ENCODE peak calls at places on chromosomes 12 and 14, in seven cellular contexts. One of them, this sample, is unnamed.

GRCh38 chr14:21056520-21057163 is 980 bp upstream of the RNASE8 start:
- DNase-seq in stimulated activated CD4-positive, alpha-beta T cell treated with anti-CD3 and anti-CD28 coated beads, Interleukin-12 subunit alpha, Interleukin-12 subunit beta, amount 100 ng/mL, for 4 hours: no peak
- DNase-seq in neural crest cell: no peak
- DNase-seq in GM04504: peak; percentile 64
- DNase-seq in NCI-H774: no peak
- DNase-seq in stimulated activated naive CD4-positive, alpha-beta T cell: no peak
- DNase-seq in stimulated activated CD8-positive, alpha-beta memory T cell treated with anti-CD3 and anti-CD28 coated beads, Interleukin-7, amount 100 ng/mL, for 24 hours: no peak
- DNase-seq in this sample: no peak

GRCh38 chr14:93936245-93936644 is 9.1 kb downstream of the FAM181A start:
- DNase-seq in stimulated activated CD4-positive, alpha-beta T cell treated with anti-CD3 and anti-CD28 coated beads, Interleukin-12 subunit alpha, Interleukin-12 subunit beta, amount 100 ng/mL, for 4 hours: no peak
- DNase-seq in neural crest cell: peak; percentile 31
- DNase-seq in GM04504: no peak
- DNase-seq in NCI-H774: no peak
- DNase-seq in stimulated activated naive CD4-positive, alpha-beta T cell: peak; percentile 4
- DNase-seq in stimulated activated CD8-positive, alpha-beta memory T cell treated with anti-CD3 and anti-CD28 coated beads, Interleukin-7, amount 100 ng/mL, for 24 hours: no peak
- DNase-seq in this sample: no peak

GRCh38 chr12:63276537-63277365 is 125.8 kb upstream of the AVPR1A start:
- DNase-seq in stimulated activated CD4-positive, alpha-beta T cell treated with anti-CD3 and anti-CD28 coated beads, Interleukin-12 subunit alpha, Interleukin-12 subunit beta, amount 100 ng/mL, for 4 hours: no peak
- DNase-seq in neural crest cell: peak; percentile 39
- DNase-seq in GM04504: no peak
- DNase-seq in NCI-H774: peak; percentile 54
- DNase-seq in stimulated activated naive CD4-positive, alpha-beta T cell: no peak
- DNase-seq in stimulated activated CD8-positive, alpha-beta memory T cell treated with anti-CD3 and anti-CD28 coated beads, Interleukin-7, amount 100 ng/mL, for 24 hours: no peak
- DNase-seq in this sample: peak; percentile 42

GRCh38 chr12:104702565-104703139 is 245.9 kb downstream of the CHST11 start:
- DNase-seq in stimulated activated CD4-positive, alpha-beta T cell treated with anti-CD3 and anti-CD28 coated beads, Interleukin-12 subunit alpha, Interleukin-12 subunit beta, amount 100 ng/mL, for 4 hours: no peak
- DNase-seq in neural crest cell: no peak
- DNase-seq in GM04504: peak; percentile 80
- DNase-seq in NCI-H774: no peak
- DNase-seq in stimulated activated naive CD4-positive, alpha-beta T cell: no peak
- DNase-seq in stimulated activated CD8-positive, alpha-beta memory T cell treated with anti-CD3 and anti-CD28 coated beads, Interleukin-7, amount 100 ng/mL, for 24 hours: no peak
- DNase-seq in this sample: no peak

GRCh38 chr12:17206553-17206952 is 600.6 kb upstream of the LMO3 start:
- DNase-seq in stimulated activated CD4-positive, alpha-beta T cell treated with anti-CD3 and anti-CD28 coated beads, Interleukin-12 subunit alpha, Interleukin-12 subunit beta, amount 100 ng/mL, for 4 hours: no peak
- DNase-seq in neural crest cell: no peak
- DNase-seq in GM04504: no peak
- DNase-seq in NCI-H774: no peak
- DNase-seq in stimulated activated naive CD4-positive, alpha-beta T cell: no peak
- DNase-seq in stimulated activated CD8-positive, alpha-beta memory T cell treated with anti-CD3 and anti-CD28 coated beads, Interleukin-7, amount 100 ng/mL, for 24 hours: no peak
- DNase-seq in this sample: no peak

GRCh38 chr14:22319526-22320352 is 269.3 kb downstream of the DAD1 start:
- DNase-seq in stimulated activated CD4-positive, alpha-beta T cell treated with anti-CD3 and anti-CD28 coated beads, Interleukin-12 subunit alpha, Interleukin-12 subunit beta, amount 100 ng/mL, for 4 hours: no peak
- DNase-seq in neural crest cell: peak; percentile 39
- DNase-seq in GM04504: no peak
- DNase-seq in NCI-H774: peak; percentile 27
- DNase-seq in stimulated activated naive CD4-positive, alpha-beta T cell: no peak
- DNase-seq in stimulated activated CD8-positive, alpha-beta memory T cell treated with anti-CD3 and anti-CD28 coated beads, Interleukin-7, amount 100 ng/mL, for 24 hours: no peak
- DNase-seq in this sample: peak; percentile 18

GRCh38 chr12:67721216-67721615 is 72.7 kb downstream of the DYRK2 start:
- DNase-seq in stimulated activated CD4-positive, alpha-beta T cell treated with anti-CD3 and anti-CD28 coated beads, Interleukin-12 subunit alpha, Interleukin-12 subunit beta, amount 100 ng/mL, for 4 hours: no peak
- DNase-seq in neural crest cell: no peak
- DNase-seq in GM04504: no peak
- DNase-seq in NCI-H774: no peak
- DNase-seq in stimulated activated naive CD4-positive, alpha-beta T cell: no peak
- DNase-seq in stimulated activated CD8-positive, alpha-beta memory T cell treated with anti-CD3 and anti-CD28 coated beads, Interleukin-7, amount 100 ng/mL, for 24 hours: no peak
- DNase-seq in this sample: no peak

GRCh38 chr12:7645395-7646177 is 20.1 kb downstream of the APOBEC1 start:
- DNase-seq in stimulated activated CD4-positive, alpha-beta T cell treated with anti-CD3 and anti-CD28 coated beads, Interleukin-12 subunit alpha, Interleukin-12 subunit beta, amount 100 ng/mL, for 4 hours: no peak
- DNase-seq in neural crest cell: no peak
- DNase-seq in GM04504: peak; percentile 15
- DNase-seq in NCI-H774: no peak
- DNase-seq in stimulated activated naive CD4-positive, alpha-beta T cell: peak; percentile 30
- DNase-seq in stimulated activated CD8-positive, alpha-beta memory T cell treated with anti-CD3 and anti-CD28 coated beads, Interleukin-7, amount 100 ng/mL, for 24 hours: no peak
- DNase-seq in this sample: peak; percentile 57

GRCh38 chr14:104223101-104223809 is 84.9 kb downstream of the KIF26A start:
- DNase-seq in stimulated activated CD4-positive, alpha-beta T cell treated with anti-CD3 and anti-CD28 coated beads, Interleukin-12 subunit alpha, Interleukin-12 subunit beta, amount 100 ng/mL, for 4 hours: no peak
- DNase-seq in neural crest cell: no peak
- DNase-seq in GM04504: no peak
- DNase-seq in NCI-H774: peak; percentile 22
- DNase-seq in stimulated activated naive CD4-positive, alpha-beta T cell: no peak
- DNase-seq in stimulated activated CD8-positive, alpha-beta memory T cell treated with anti-CD3 and anti-CD28 coated beads, Interleukin-7, amount 100 ng/mL, for 24 hours: no peak
- DNase-seq in this sample: no peak

GRCh38 chr12:3161861-3162260 is 84.7 kb downstream of the TSPAN9 start:
- DNase-seq in stimulated activated CD4-positive, alpha-beta T cell treated with anti-CD3 and anti-CD28 coated beads, Interleukin-12 subunit alpha, Interleukin-12 subunit beta, amount 100 ng/mL, for 4 hours: no peak
- DNase-seq in neural crest cell: no peak
- DNase-seq in GM04504: no peak
- DNase-seq in NCI-H774: no peak
- DNase-seq in stimulated activated naive CD4-positive, alpha-beta T cell: no peak
- DNase-seq in stimulated activated CD8-positive, alpha-beta memory T cell treated with anti-CD3 and anti-CD28 coated beads, Interleukin-7, amount 100 ng/mL, for 24 hours: no peak
- DNase-seq in this sample: no peak

GRCh38 chr12:40646456-40646855 is 45.8 kb upstream of the CNTN1 start:
- DNase-seq in stimulated activated CD4-positive, alpha-beta T cell treated with anti-CD3 and anti-CD28 coated beads, Interleukin-12 subunit alpha, Interleukin-12 subunit beta, amount 100 ng/mL, for 4 hours: no peak
- DNase-seq in neural crest cell: no peak
- DNase-seq in GM04504: no peak
- DNase-seq in NCI-H774: no peak
- DNase-seq in stimulated activated naive CD4-positive, alpha-beta T cell: no peak
- DNase-seq in stimulated activated CD8-positive, alpha-beta memory T cell treated with anti-CD3 and anti-CD28 coated beads, Interleukin-7, amount 100 ng/mL, for 24 hours: no peak
- DNase-seq in this sample: no peak

GRCh38 chr12:124498870-124499753 is 68.3 kb downstream of the NCOR2 start:
- DNase-seq in stimulated activated CD4-positive, alpha-beta T cell treated with anti-CD3 and anti-CD28 coated beads, Interleukin-12 subunit alpha, Interleukin-12 subunit beta, amount 100 ng/mL, for 4 hours: no peak
- DNase-seq in neural crest cell: no peak
- DNase-seq in GM04504: no peak
- DNase-seq in NCI-H774: no peak
- DNase-seq in stimulated activated naive CD4-positive, alpha-beta T cell: no peak
- DNase-seq in stimulated activated CD8-positive, alpha-beta memory T cell treated with anti-CD3 and anti-CD28 coated beads, Interleukin-7, amount 100 ng/mL, for 24 hours: no peak
- DNase-seq in this sample: no peak

GRCh38 chr12:2691340-2692111 is 103.2 kb upstream of the FKBP4 start:
- DNase-seq in stimulated activated CD4-positive, alpha-beta T cell treated with anti-CD3 and anti-CD28 coated beads, Interleukin-12 subunit alpha, Interleukin-12 subunit beta, amount 100 ng/mL, for 4 hours: peak; percentile 44
- DNase-seq in neural crest cell: peak; percentile 33
- DNase-seq in GM04504: no peak
- DNase-seq in NCI-H774: no peak
- DNase-seq in stimulated activated naive CD4-positive, alpha-beta T cell: peak; percentile 64
- DNase-seq in stimulated activated CD8-positive, alpha-beta memory T cell treated with anti-CD3 and anti-CD28 coated beads, Interleukin-7, amount 100 ng/mL, for 24 hours: no peak
- DNase-seq in this sample: no peak

GRCh38 chr14:72692678-72693077 is 201.2 kb downstream of the DPF3 start:
- DNase-seq in stimulated activated CD4-positive, alpha-beta T cell treated with anti-CD3 and anti-CD28 coated beads, Interleukin-12 subunit alpha, Interleukin-12 subunit beta, amount 100 ng/mL, for 4 hours: no peak
- DNase-seq in neural crest cell: no peak
- DNase-seq in GM04504: no peak
- DNase-seq in NCI-H774: no peak
- DNase-seq in stimulated activated naive CD4-positive, alpha-beta T cell: no peak
- DNase-seq in stimulated activated CD8-positive, alpha-beta memory T cell treated with anti-CD3 and anti-CD28 coated beads, Interleukin-7, amount 100 ng/mL, for 24 hours: no peak
- DNase-seq in this sample: no peak

GRCh38 chr14:28773917-28774691 is 7.5 kb downstream of the FOXG1 start:
- DNase-seq in stimulated activated CD4-positive, alpha-beta T cell treated with anti-CD3 and anti-CD28 coated beads, Interleukin-12 subunit alpha, Interleukin-12 subunit beta, amount 100 ng/mL, for 4 hours: no peak
- DNase-seq in neural crest cell: no peak
- DNase-seq in GM04504: peak; percentile 17
- DNase-seq in NCI-H774: no peak
- DNase-seq in stimulated activated naive CD4-positive, alpha-beta T cell: no peak
- DNase-seq in stimulated activated CD8-positive, alpha-beta memory T cell treated with anti-CD3 and anti-CD28 coated beads, Interleukin-7, amount 100 ng/mL, for 24 hours: no peak
- DNase-seq in this sample: no peak

GRCh38 chr14:94867931-94868597 is 98.2 kb upstream of the GSC start:
- DNase-seq in stimulated activated CD4-positive, alpha-beta T cell treated with anti-CD3 and anti-CD28 coated beads, Interleukin-12 subunit alpha, Interleukin-12 subunit beta, amount 100 ng/mL, for 4 hours: no peak
- DNase-seq in neural crest cell: peak; percentile 35
- DNase-seq in GM04504: no peak
- DNase-seq in NCI-H774: no peak
- DNase-seq in stimulated activated naive CD4-positive, alpha-beta T cell: no peak
- DNase-seq in stimulated activated CD8-positive, alpha-beta memory T cell treated with anti-CD3 and anti-CD28 coated beads, Interleukin-7, amount 100 ng/mL, for 24 hours: no peak
- DNase-seq in this sample: no peak